ENCODE peak calls at places on chromosomes 12 and 14, in seven cellular contexts. S, G, K, B, Y, O and E are unnamed samples.

GRCh38 chr12:124829008-124829707 is 34.5 kb downstream of the SCARB1 start:
- DNase-seq in S (no peak), G (peak), K (no peak), B (peak), Y (no peak), O (no peak), E (no peak)

GRCh38 chr14:93173943-93174395 is 10.7 kb downstream of the MOAP1 start:
- DNase-seq in S (no peak), G (no peak), K (no peak), B (no peak), Y (no peak), O (no peak), E (no peak)

GRCh38 chr14:97771340-97772045 is 974.3 kb downstream of the VRK1 start:
- DNase-seq in S (no peak), G (no peak), K (no peak), B (no peak), Y (no peak), O (no peak), E (no peak)

GRCh38 chr12:46915861-46916260 is 90.1 kb upstream of the SLC38A4 start:
- DNase-seq in S (no peak), G (peak), K (no peak), B (no peak), Y (no peak), O (no peak), E (no peak)

GRCh38 chr12:40010899-40011774 is 94.7 kb downstream of the SLC2A13 start:
- DNase-seq in S (peak), G (peak), K (peak), B (peak), Y (no peak), O (no peak), E (peak)

GRCh38 chr14:92241966-92242365 is 81.0 kb upstream of the SLC24A4 start:
- DNase-seq in S (no peak), G (no peak), K (no peak), B (no peak), Y (no peak), O (no peak), E (no peak)

GRCh38 chr14:69886843-69887242 is 7.6 kb downstream of the SMOC1 start:
- DNase-seq in S (no peak), G (no peak), K (no peak), B (no peak), Y (no peak), O (no peak), E (no peak)

GRCh38 chr14:87304404-87304803 is 688.6 kb downstream of the GALC start:
- DNase-seq in S (no peak), G (no peak), K (no peak), B (no peak), Y (no peak), O (no peak), E (no peak)

GRCh38 chr12:18595406-18595805 is 142.4 kb downstream of the PLCZ1 start:
- DNase-seq in S (no peak), G (peak), K (no peak), B (no peak), Y (no peak), O (no peak), E (no peak)

GRCh38 chr14:95068091-95068490 is 89.2 kb downstream of the DICER1 start:
- DNase-seq in S (no peak), G (no peak), K (no peak), B (no peak), Y (no peak), O (no peak), E (no peak)

GRCh38 chr12:52975820-52976573 is 27.1 kb downstream of the KRT18 start:
- DNase-seq in S (no peak), G (peak), K (no peak), B (no peak), Y (no peak), O (no peak), E (no peak)

GRCh38 chr12:15684896-15685658 is 104.1 kb downstream of the EPS8 start:
- DNase-seq in S (no peak), G (peak), K (no peak), B (no peak), Y (no peak), O (no peak), E (no peak)

GRCh38 chr12:118061011-118061875 is at the start of gene WSB2:
- DNase-seq in S (no peak), G (peak), K (peak), B (no peak), Y (no peak), O (peak), E (peak)

GRCh38 chr14:21066882-21067502 is 3.1 kb upstream of the ARHGEF40 start:
- DNase-seq in S (no peak), G (no peak), K (no peak), B (no peak), Y (no peak), O (no peak), E (no peak)

GRCh38 chr12:132465269-132466190 is 24.4 kb upstream of the FBRSL1 start:
- DNase-seq in S (no peak), G (no peak), K (no peak), B (no peak), Y (no peak), O (no peak), E (peak)

GRCh38 chr12:84502180-84502857 is 410.3 kb downstream of the SLC6A15 start:
- DNase-seq in S (no peak), G (peak), K (no peak), B (no peak), Y (no peak), O (no peak), E (no peak)

GRCh38 chr14:79602742-79603141 is 608.6 kb downstream of the DIO2 start:
- DNase-seq in S (no peak), G (no peak), K (no peak), B (no peak), Y (no peak), O (no peak), E (no peak)

GRCh38 chr12:7853557-7853956 is 19.2 kb downstream of the SLC2A14 start:
- DNase-seq in S (no peak), G (no peak), K (no peak), B (no peak), Y (no peak), O (no peak), E (no peak)

GRCh38 chr14:59728294-59728693 is 142.3 kb downstream of the RTN1 start:
- DNase-seq in S (no peak), G (no peak), K (no peak), B (no peak), Y (no peak), O (no peak), E (no peak)

GRCh38 chr12:13179159-13180074 is 17.1 kb upstream of the EMP1 start:
- DNase-seq in S (peak), G (peak), K (peak), B (no peak), Y (no peak), O (no peak), E (peak)

GRCh38 chr12:48882325-48882687 is 16.6 kb upstream of the RND1 start:
- DNase-seq in S (no peak), G (peak), K (no peak), B (no peak), Y (no peak), O (no peak), E (no peak)

GRCh38 chr12:46268349-46268616 is 560 bp downstream of the SLC38A1 start:
- DNase-seq in S (peak), G (peak), K (no peak), B (no peak), Y (no peak), O (no peak), E (peak)

GRCh38 chr12:613996-614726 is 49.1 kb downstream of the NINJ2 start:
- DNase-seq in S (no peak), G (peak), K (no peak), B (no peak), Y (no peak), O (no peak), E (peak)

GRCh38 chr14:89507926-89508460 is 91.0 kb upstream of the FOXN3 start:
- DNase-seq in S (no peak), G (peak), K (no peak), B (no peak), Y (no peak), O (no peak), E (no peak)

GRCh38 chr12:131872154-131873046 is 22.0 kb upstream of the ULK1 start:
- DNase-seq in S (no peak), G (peak), K (no peak), B (peak), Y (no peak), O (no peak), E (no peak)

GRCh38 chr12:31845613-31846321 is 113.4 kb upstream of the RESF1 start:
- DNase-seq in S (no peak), G (no peak), K (no peak), B (no peak), Y (no peak), O (no peak), E (no peak)

GRCh38 chr12:12901158-12901791 is 9.9 kb downstream of the GPRC5A start:
- DNase-seq in S (no peak), G (peak), K (no peak), B (peak), Y (no peak), O (no peak), E (no peak)

GRCh38 chr12:26340649-26341048 is 145.3 kb downstream of the SSPN start:
- DNase-seq in S (no peak), G (peak), K (no peak), B (no peak), Y (no peak), O (no peak), E (no peak)